ENCODE peak calls at places on chromosome 9, in seven cellular contexts. R is endothelial cell of umbilical vein, S is spleen, O is GM12891, Z is right lobe of liver, Y is uterus, N is heart left ventricle. U is an unnamed sample.

GRCh38 chr9:13629067-13629466 is 349.6 kb upstream of the MPDZ start:
- DNase-seq in R (no peak), S (no peak), O (no peak), Z (no peak), Y (no peak), N (no peak), U (no peak)

GRCh38 chr9:104980039-104980654 is 52.2 kb upstream of the ABCA1 start:
- DNase-seq in R (peak; percentile 6), S (no peak), O (no peak), Z (no peak), Y (no peak), N (no peak), U (no peak)

GRCh38 chr9:33676746-33677505 is 118.4 kb upstream of the PRSS3 start:
- DNase-seq in R (peak; percentile 24), S (peak; percentile 80), O (peak; percentile 14), Z (peak; percentile 38), Y (peak; percentile 14), N (peak; percentile 31), U (no peak)

GRCh38 chr9:12930906-12931305 is 156.1 kb downstream of the LURAP1L start:
- DNase-seq in R (no peak), S (no peak), O (no peak), Z (no peak), Y (no peak), N (no peak), U (no peak)

GRCh38 chr9:129586647-129587046 is 34.3 kb downstream of the C9orf50 start:
- DNase-seq in R (no peak), S (no peak), O (no peak), Z (no peak), Y (no peak), N (no peak), U (no peak)

GRCh38 chr9:93992830-93993229 is 37.7 kb upstream of the BARX1 start:
- DNase-seq in R (no peak), S (no peak), O (no peak), Z (no peak), Y (no peak), N (no peak), U (no peak)

GRCh38 chr9:4866239-4866969 is 73.7 kb downstream of the RCL1 start:
- DNase-seq in R (peak; percentile 9), S (no peak), O (no peak), Z (no peak), Y (no peak), N (no peak), U (no peak)

GRCh38 chr9:129400001-129400970 is 220.6 kb downstream of the C9orf50 start:
- DNase-seq in R (no peak), S (peak; percentile 70), O (no peak), Z (peak; percentile 18), Y (peak; percentile 30), N (peak; percentile 14), U (no peak)

GRCh38 chr9:76904661-76905457 is 1.1 kb downstream of the PRUNE2 start:
- DNase-seq in R (no peak), S (no peak), O (no peak), Z (no peak), Y (no peak), N (no peak), U (no peak)

GRCh38 chr9:93127395-93127911 is 6.6 kb downstream of the NINJ1 start:
- DNase-seq in R (no peak), S (peak; percentile 79), O (no peak), Z (peak; percentile 28), Y (peak; percentile 20), N (no peak), U (no peak)

GRCh38 chr9:109014267-109015025 is 1.1 kb upstream of the CTNNAL1 start:
- DNase-seq in R (peak; percentile 49), S (peak; percentile 74), O (no peak), Z (peak; percentile 28), Y (peak; percentile 45), N (peak; percentile 29), U (no peak)

GRCh38 chr9:100700689-100701318 is 122.9 kb downstream of the CAVIN4 start:
- DNase-seq in R (peak; percentile 38), S (no peak), O (no peak), Z (peak; percentile 24), Y (no peak), N (no peak), U (no peak)

GRCh38 chr9:85212887-85213286 is 528.9 kb downstream of the AGTPBP1 start:
- DNase-seq in R (peak; percentile 71), S (no peak), O (no peak), Z (no peak), Y (no peak), N (no peak), U (no peak)

GRCh38 chr9:82558855-82559615 is 503.9 kb downstream of the RASEF start:
- DNase-seq in R (no peak), S (no peak), O (no peak), Z (peak; percentile 39), Y (no peak), N (no peak), U (no peak)

GRCh38 chr9:109556061-109556460 is 58.0 kb upstream of the PTPN3 start:
- DNase-seq in R (no peak), S (no peak), O (no peak), Z (no peak), Y (no peak), N (no peak), U (no peak)

GRCh38 chr9:114919611-114920010 is 10.8 kb downstream of the TNFSF8 start:
- DNase-seq in R (no peak), S (no peak), O (no peak), Z (no peak), Y (no peak), N (no peak), U (no peak)

GRCh38 chr9:72363908-72364678 is 915 bp downstream of the ZFAND5 start:
- DNase-seq in R (peak; percentile 73), S (peak; percentile 95), O (peak; percentile 68), Z (peak; percentile 79), Y (peak; percentile 58), N (peak; percentile 82), U (no peak)

GRCh38 chr9:117718701-117719100 is 14.5 kb downstream of the TLR4 start:
- DNase-seq in R (no peak), S (no peak), O (no peak), Z (no peak), Y (no peak), N (no peak), U (no peak)

GRCh38 chr9:7780261-7780988 is 19.2 kb downstream of the DMAC1 start:
- DNase-seq in R (no peak), S (no peak), O (no peak), Z (no peak), Y (no peak), N (no peak), U (no peak)

GRCh38 chr9:29214162-29214520 is 1640.9 kb upstream of the C9orf72 start:
- DNase-seq in R (no peak), S (no peak), O (no peak), Z (no peak), Y (peak; percentile 28), N (no peak), U (no peak)

DNA sequence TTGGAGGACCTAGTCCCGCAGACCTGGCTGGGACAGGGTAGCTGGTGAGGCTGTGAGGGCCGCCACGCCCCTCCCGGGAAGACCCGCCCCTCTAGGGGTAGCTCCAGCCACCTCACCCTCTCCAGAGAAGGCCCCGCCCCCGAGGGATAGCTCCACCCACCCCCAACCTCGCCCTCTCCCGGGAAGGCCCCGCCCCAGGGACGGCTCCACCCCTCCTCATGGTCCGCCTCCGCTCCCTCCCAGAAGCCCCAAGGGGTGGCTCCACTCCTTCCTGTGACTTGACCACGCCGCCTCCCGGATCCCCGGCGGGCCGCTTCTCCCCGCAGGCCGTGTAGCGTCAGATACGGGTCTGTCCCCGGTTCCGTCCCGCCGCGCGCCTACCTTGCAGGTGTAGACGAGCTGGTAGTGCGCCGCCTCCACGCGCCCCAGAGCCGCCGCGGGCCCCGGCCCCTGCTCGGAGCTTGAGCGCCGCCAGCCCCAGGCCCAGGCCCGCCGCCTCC is 388 bp downstream of the DNLZ start:
- DNase-seq in R (peak; percentile 93), S (peak; percentile 98), O (peak; percentile 100), Z (peak; percentile 99), Y (peak; percentile 98), N (peak; percentile 97), U (peak; percentile 99)
- TF ChIP-seq POLR2A in R (peak; percentile 88), S (no peak), O (peak; percentile 65), Z (peak; percentile 90), Y (no peak), N (no peak), U (no peak)

DNA sequence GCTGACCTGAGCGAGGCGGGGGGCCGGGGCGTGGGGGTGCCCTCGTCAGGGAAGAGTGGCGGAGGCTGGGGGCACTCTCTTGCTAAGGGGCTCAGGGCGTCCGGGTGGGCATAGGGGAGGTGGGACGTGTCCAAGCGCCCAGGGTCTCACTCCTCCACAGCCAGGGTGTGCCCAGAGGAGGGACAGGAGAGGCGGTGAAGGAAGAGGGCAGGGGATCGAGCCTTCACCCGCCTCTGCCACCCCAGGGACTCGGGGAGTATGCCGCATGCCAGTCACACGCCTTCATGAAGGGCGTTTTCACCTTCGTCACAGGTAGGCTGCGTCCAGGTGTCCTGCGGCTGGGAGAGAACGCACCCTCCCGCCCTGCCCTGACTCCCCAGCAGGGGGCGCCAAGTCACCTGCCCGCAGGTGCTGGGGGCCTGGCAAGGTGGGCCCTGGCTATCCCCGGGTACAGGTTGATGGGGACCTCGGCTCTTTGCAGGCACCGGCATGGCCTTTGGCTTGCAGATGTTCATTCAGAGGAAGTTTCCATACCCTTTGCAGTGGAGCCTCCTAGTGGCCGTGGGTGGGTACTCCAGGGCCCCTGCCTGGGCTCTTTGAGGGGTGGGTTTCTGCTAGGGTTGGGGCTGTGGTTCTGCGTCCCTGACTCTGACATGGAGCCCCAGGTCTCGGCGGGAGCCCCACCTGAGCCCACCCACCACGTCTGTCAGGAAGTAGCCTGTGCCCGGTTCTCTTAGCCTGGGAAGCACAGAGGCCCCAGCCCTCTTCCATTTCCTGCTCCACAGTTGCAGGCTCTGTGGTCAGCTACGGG is 527 bp downstream of the TMEM141 start:
- DNase-seq in R (peak; percentile 26), S (peak; percentile 93), O (peak; percentile 56), Z (peak; percentile 72), Y (peak; percentile 65), N (peak; percentile 54), U (peak; percentile 93)
- TF ChIP-seq POLR2A in R (no peak), S (no peak), O (no peak), Z (no peak), Y (no peak), N (no peak), U (no peak)

GRCh38 chr9:133467101-133467500 is 7.3 kb downstream of the CACFD1 start:
- DNase-seq in R (no peak), S (no peak), O (no peak), Z (no peak), Y (no peak), N (no peak), U (no peak)
- TF ChIP-seq POLR2A in R (no peak), S (no peak), O (no peak), Z (no peak), Y (no peak), N (no peak), U (no peak)

DNA sequence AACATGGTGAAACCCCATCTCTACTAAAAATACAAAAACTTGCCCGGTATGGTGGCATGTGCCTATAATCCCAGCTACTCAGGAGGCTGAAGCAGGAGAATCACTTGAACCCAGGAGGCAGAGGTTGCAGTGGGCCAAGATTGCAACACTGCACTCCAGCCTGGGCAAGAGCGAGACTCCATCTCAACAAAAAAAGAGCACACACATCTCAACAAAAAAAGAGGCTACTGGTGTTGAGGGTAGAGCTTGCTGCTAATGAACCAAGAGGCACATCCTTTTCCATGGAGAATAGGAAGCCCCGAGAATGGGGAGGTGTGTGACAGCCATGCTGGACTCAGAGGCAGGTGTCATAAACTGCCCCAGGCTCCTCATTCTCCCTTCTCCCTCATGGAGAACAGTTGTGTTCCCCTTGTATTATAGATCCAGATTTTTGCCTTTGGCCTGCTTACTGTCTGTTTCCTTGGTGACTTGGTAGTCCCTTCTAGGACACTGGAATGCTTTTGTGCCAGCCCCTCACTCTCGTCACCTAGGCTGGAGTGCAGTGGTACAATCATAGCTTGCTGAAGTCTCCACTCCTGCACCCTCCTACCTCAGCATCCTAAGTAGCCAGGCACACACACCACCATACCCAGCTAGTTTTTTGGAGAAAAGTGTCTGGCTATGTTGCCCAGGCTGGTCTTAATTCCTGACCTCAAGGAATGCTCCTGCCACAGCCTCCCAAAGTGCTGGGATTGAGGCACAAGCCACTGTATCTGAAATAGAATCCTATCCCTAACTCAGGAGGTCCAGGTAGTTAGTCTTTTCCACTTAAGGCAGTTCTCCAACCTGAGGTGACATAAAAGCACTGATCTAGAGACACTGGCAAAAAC is 5.1 kb downstream of the RPL12 start:
- DNase-seq in R (no peak), S (no peak), O (no peak), Z (no peak), Y (no peak), N (no peak), U (no peak)
- TF ChIP-seq POLR2A in R (peak; percentile 78), S (no peak), O (peak; percentile 58), Z (no peak), Y (no peak), N (no peak), U (no peak)